ENCODE peak calls at places on chromosomes 12 and 14, in ten cellular contexts. One of them, this sample, is unnamed.

GRCh38 chr14:94056579-94057308 is 24.3 kb downstream of the DDX24 start:
- DNase-seq in Kasumi-1: no peak
- DNase-seq in stimulated activated CD4-positive, alpha-beta T cell treated with anti-CD3 and anti-CD28 coated beads, Interleukin-1b, Interleukin-23, amount 100 ng/mL, for 24 hours: no peak
- DNase-seq in NCI-H2171: no peak
- DNase-seq in stimulated activated CD8-positive, alpha-beta memory T cell treated with anti-CD3 and anti-CD28 coated beads, Interleukin-15, amount 100 ng/mL, for 1 hour: no peak
- DNase-seq in NCI-H1105: no peak
- DNase-seq in lung: peak; percentile 20
- DNase-seq in NCI-H82: no peak
- DNase-seq in endothelial cell: no peak
- DNase-seq in EL: no peak
- DNase-seq in this sample: no peak

GRCh38 chr12:2532647-2533435 is 261.9 kb upstream of the FKBP4 start:
- DNase-seq in Kasumi-1: no peak
- DNase-seq in stimulated activated CD4-positive, alpha-beta T cell treated with anti-CD3 and anti-CD28 coated beads, Interleukin-1b, Interleukin-23, amount 100 ng/mL, for 24 hours: no peak
- DNase-seq in NCI-H2171: no peak
- DNase-seq in stimulated activated CD8-positive, alpha-beta memory T cell treated with anti-CD3 and anti-CD28 coated beads, Interleukin-15, amount 100 ng/mL, for 1 hour: no peak
- DNase-seq in NCI-H1105: no peak
- DNase-seq in lung: no peak
- DNase-seq in NCI-H82: no peak
- DNase-seq in endothelial cell: no peak
- DNase-seq in EL: no peak
- DNase-seq in this sample: no peak

GRCh38 chr12:70180140-70180539 is 63.1 kb upstream of the CNOT2 start:
- DNase-seq in Kasumi-1: no peak
- DNase-seq in stimulated activated CD4-positive, alpha-beta T cell treated with anti-CD3 and anti-CD28 coated beads, Interleukin-1b, Interleukin-23, amount 100 ng/mL, for 24 hours: no peak
- DNase-seq in NCI-H2171: peak; percentile 4
- DNase-seq in stimulated activated CD8-positive, alpha-beta memory T cell treated with anti-CD3 and anti-CD28 coated beads, Interleukin-15, amount 100 ng/mL, for 1 hour: no peak
- DNase-seq in NCI-H1105: no peak
- DNase-seq in lung: no peak
- DNase-seq in NCI-H82: peak; percentile 39
- DNase-seq in endothelial cell: no peak
- DNase-seq in EL: no peak
- DNase-seq in this sample: no peak

GRCh38 chr12:69252033-69252432 is 12.7 kb downstream of the CPSF6 start:
- DNase-seq in Kasumi-1: no peak
- DNase-seq in stimulated activated CD4-positive, alpha-beta T cell treated with anti-CD3 and anti-CD28 coated beads, Interleukin-1b, Interleukin-23, amount 100 ng/mL, for 24 hours: no peak
- DNase-seq in NCI-H2171: no peak
- DNase-seq in stimulated activated CD8-positive, alpha-beta memory T cell treated with anti-CD3 and anti-CD28 coated beads, Interleukin-15, amount 100 ng/mL, for 1 hour: no peak
- DNase-seq in NCI-H1105: no peak
- DNase-seq in lung: no peak
- DNase-seq in NCI-H82: no peak
- DNase-seq in endothelial cell: no peak
- DNase-seq in EL: peak; percentile 52
- DNase-seq in this sample: no peak

GRCh38 chr14:68841030-68841809 is 48.4 kb upstream of the ZFP36L1 start:
- DNase-seq in Kasumi-1: no peak
- DNase-seq in stimulated activated CD4-positive, alpha-beta T cell treated with anti-CD3 and anti-CD28 coated beads, Interleukin-1b, Interleukin-23, amount 100 ng/mL, for 24 hours: no peak
- DNase-seq in NCI-H2171: no peak
- DNase-seq in stimulated activated CD8-positive, alpha-beta memory T cell treated with anti-CD3 and anti-CD28 coated beads, Interleukin-15, amount 100 ng/mL, for 1 hour: no peak
- DNase-seq in NCI-H1105: no peak
- DNase-seq in lung: peak; percentile 1
- DNase-seq in NCI-H82: no peak
- DNase-seq in endothelial cell: no peak
- DNase-seq in EL: no peak
- DNase-seq in this sample: no peak

GRCh38 chr12:5148880-5149279 is 105.2 kb downstream of the KCNA5 start:
- DNase-seq in Kasumi-1: no peak
- DNase-seq in stimulated activated CD4-positive, alpha-beta T cell treated with anti-CD3 and anti-CD28 coated beads, Interleukin-1b, Interleukin-23, amount 100 ng/mL, for 24 hours: no peak
- DNase-seq in NCI-H2171: no peak
- DNase-seq in stimulated activated CD8-positive, alpha-beta memory T cell treated with anti-CD3 and anti-CD28 coated beads, Interleukin-15, amount 100 ng/mL, for 1 hour: no peak
- DNase-seq in NCI-H1105: no peak
- DNase-seq in lung: no peak
- DNase-seq in NCI-H82: no peak
- DNase-seq in endothelial cell: no peak
- DNase-seq in EL: no peak
- DNase-seq in this sample: no peak

GRCh38 chr14:69464379-69464778 is 20.1 kb upstream of the PLEKHD1 start:
- DNase-seq in Kasumi-1: no peak
- DNase-seq in stimulated activated CD4-positive, alpha-beta T cell treated with anti-CD3 and anti-CD28 coated beads, Interleukin-1b, Interleukin-23, amount 100 ng/mL, for 24 hours: no peak
- DNase-seq in NCI-H2171: no peak
- DNase-seq in stimulated activated CD8-positive, alpha-beta memory T cell treated with anti-CD3 and anti-CD28 coated beads, Interleukin-15, amount 100 ng/mL, for 1 hour: no peak
- DNase-seq in NCI-H1105: no peak
- DNase-seq in lung: no peak
- DNase-seq in NCI-H82: no peak
- DNase-seq in endothelial cell: no peak
- DNase-seq in EL: no peak
- DNase-seq in this sample: no peak

GRCh38 chr12:53452159-53453077 is 516 bp downstream of the PCBP2 start:
- DNase-seq in Kasumi-1: peak; percentile 61
- DNase-seq in stimulated activated CD4-positive, alpha-beta T cell treated with anti-CD3 and anti-CD28 coated beads, Interleukin-1b, Interleukin-23, amount 100 ng/mL, for 24 hours: peak; percentile 65
- DNase-seq in NCI-H2171: peak; percentile 63
- DNase-seq in stimulated activated CD8-positive, alpha-beta memory T cell treated with anti-CD3 and anti-CD28 coated beads, Interleukin-15, amount 100 ng/mL, for 1 hour: peak; percentile 57
- DNase-seq in NCI-H1105: peak; percentile 38
- DNase-seq in lung: peak; percentile 88
- DNase-seq in NCI-H82: peak; percentile 89
- DNase-seq in endothelial cell: peak; percentile 78
- DNase-seq in EL: peak; percentile 81
- DNase-seq in this sample: peak; percentile 93

GRCh38 chr14:98769326-98769725 is 502.7 kb downstream of the BCL11B start:
- DNase-seq in Kasumi-1: no peak
- DNase-seq in stimulated activated CD4-positive, alpha-beta T cell treated with anti-CD3 and anti-CD28 coated beads, Interleukin-1b, Interleukin-23, amount 100 ng/mL, for 24 hours: no peak
- DNase-seq in NCI-H2171: no peak
- DNase-seq in stimulated activated CD8-positive, alpha-beta memory T cell treated with anti-CD3 and anti-CD28 coated beads, Interleukin-15, amount 100 ng/mL, for 1 hour: no peak
- DNase-seq in NCI-H1105: no peak
- DNase-seq in lung: no peak
- DNase-seq in NCI-H82: no peak
- DNase-seq in endothelial cell: no peak
- DNase-seq in EL: no peak
- DNase-seq in this sample: no peak

GRCh38 chr14:52856139-52856538 is 64.7 kb upstream of the GNPNAT1 start:
- DNase-seq in Kasumi-1: no peak
- DNase-seq in stimulated activated CD4-positive, alpha-beta T cell treated with anti-CD3 and anti-CD28 coated beads, Interleukin-1b, Interleukin-23, amount 100 ng/mL, for 24 hours: no peak
- DNase-seq in NCI-H2171: no peak
- DNase-seq in stimulated activated CD8-positive, alpha-beta memory T cell treated with anti-CD3 and anti-CD28 coated beads, Interleukin-15, amount 100 ng/mL, for 1 hour: no peak
- DNase-seq in NCI-H1105: no peak
- DNase-seq in lung: no peak
- DNase-seq in NCI-H82: no peak
- DNase-seq in endothelial cell: no peak
- DNase-seq in EL: peak; percentile 51
- DNase-seq in this sample: no peak

GRCh38 chr12:125013816-125014442 is 20.5 kb downstream of the BRI3BP start:
- DNase-seq in Kasumi-1: no peak
- DNase-seq in stimulated activated CD4-positive, alpha-beta T cell treated with anti-CD3 and anti-CD28 coated beads, Interleukin-1b, Interleukin-23, amount 100 ng/mL, for 24 hours: no peak
- DNase-seq in NCI-H2171: no peak
- DNase-seq in stimulated activated CD8-positive, alpha-beta memory T cell treated with anti-CD3 and anti-CD28 coated beads, Interleukin-15, amount 100 ng/mL, for 1 hour: no peak
- DNase-seq in NCI-H1105: no peak
- DNase-seq in lung: no peak
- DNase-seq in NCI-H82: no peak
- DNase-seq in endothelial cell: no peak
- DNase-seq in EL: no peak
- DNase-seq in this sample: no peak

GRCh38 chr12:80268924-80269749 is 169.8 kb downstream of the OTOGL start:
- DNase-seq in Kasumi-1: no peak
- DNase-seq in stimulated activated CD4-positive, alpha-beta T cell treated with anti-CD3 and anti-CD28 coated beads, Interleukin-1b, Interleukin-23, amount 100 ng/mL, for 24 hours: no peak
- DNase-seq in NCI-H2171: no peak
- DNase-seq in stimulated activated CD8-positive, alpha-beta memory T cell treated with anti-CD3 and anti-CD28 coated beads, Interleukin-15, amount 100 ng/mL, for 1 hour: no peak
- DNase-seq in NCI-H1105: no peak
- DNase-seq in lung: no peak
- DNase-seq in NCI-H82: no peak
- DNase-seq in endothelial cell: no peak
- DNase-seq in EL: peak; percentile 90
- DNase-seq in this sample: no peak

GRCh38 chr12:16590645-16591044 is 15.3 kb downstream of the LMO3 start:
- DNase-seq in Kasumi-1: no peak
- DNase-seq in stimulated activated CD4-positive, alpha-beta T cell treated with anti-CD3 and anti-CD28 coated beads, Interleukin-1b, Interleukin-23, amount 100 ng/mL, for 24 hours: no peak
- DNase-seq in NCI-H2171: no peak
- DNase-seq in stimulated activated CD8-positive, alpha-beta memory T cell treated with anti-CD3 and anti-CD28 coated beads, Interleukin-15, amount 100 ng/mL, for 1 hour: no peak
- DNase-seq in NCI-H1105: no peak
- DNase-seq in lung: no peak
- DNase-seq in NCI-H82: no peak
- DNase-seq in endothelial cell: no peak
- DNase-seq in EL: no peak
- DNase-seq in this sample: no peak

GRCh38 chr12:110679201-110679600 is 9.7 kb downstream of the HVCN1 start:
- DNase-seq in Kasumi-1: no peak
- DNase-seq in stimulated activated CD4-positive, alpha-beta T cell treated with anti-CD3 and anti-CD28 coated beads, Interleukin-1b, Interleukin-23, amount 100 ng/mL, for 24 hours: no peak
- DNase-seq in NCI-H2171: no peak
- DNase-seq in stimulated activated CD8-positive, alpha-beta memory T cell treated with anti-CD3 and anti-CD28 coated beads, Interleukin-15, amount 100 ng/mL, for 1 hour: no peak
- DNase-seq in NCI-H1105: no peak
- DNase-seq in lung: no peak
- DNase-seq in NCI-H82: no peak
- DNase-seq in endothelial cell: no peak
- DNase-seq in EL: no peak
- DNase-seq in this sample: no peak

GRCh38 chr12:319116-319515 is 56.5 kb upstream of the SLC6A13 start:
- DNase-seq in Kasumi-1: no peak
- DNase-seq in stimulated activated CD4-positive, alpha-beta T cell treated with anti-CD3 and anti-CD28 coated beads, Interleukin-1b, Interleukin-23, amount 100 ng/mL, for 24 hours: no peak
- DNase-seq in NCI-H2171: no peak
- DNase-seq in stimulated activated CD8-positive, alpha-beta memory T cell treated with anti-CD3 and anti-CD28 coated beads, Interleukin-15, amount 100 ng/mL, for 1 hour: no peak
- DNase-seq in NCI-H1105: no peak
- DNase-seq in lung: no peak
- DNase-seq in NCI-H82: no peak
- DNase-seq in endothelial cell: no peak
- DNase-seq in EL: no peak
- DNase-seq in this sample: no peak

GRCh38 chr14:41960316-41960715 is 353.6 kb downstream of the LRFN5 start:
- DNase-seq in Kasumi-1: no peak
- DNase-seq in stimulated activated CD4-positive, alpha-beta T cell treated with anti-CD3 and anti-CD28 coated beads, Interleukin-1b, Interleukin-23, amount 100 ng/mL, for 24 hours: no peak
- DNase-seq in NCI-H2171: no peak
- DNase-seq in stimulated activated CD8-positive, alpha-beta memory T cell treated with anti-CD3 and anti-CD28 coated beads, Interleukin-15, amount 100 ng/mL, for 1 hour: no peak
- DNase-seq in NCI-H1105: no peak
- DNase-seq in lung: no peak
- DNase-seq in NCI-H82: no peak
- DNase-seq in endothelial cell: no peak
- DNase-seq in EL: no peak
- DNase-seq in this sample: no peak

GRCh38 chr14:95255013-95255412 is 64.7 kb downstream of the CLMN start:
- DNase-seq in Kasumi-1: no peak
- DNase-seq in stimulated activated CD4-positive, alpha-beta T cell treated with anti-CD3 and anti-CD28 coated beads, Interleukin-1b, Interleukin-23, amount 100 ng/mL, for 24 hours: no peak
- DNase-seq in NCI-H2171: no peak
- DNase-seq in stimulated activated CD8-positive, alpha-beta memory T cell treated with anti-CD3 and anti-CD28 coated beads, Interleukin-15, amount 100 ng/mL, for 1 hour: no peak
- DNase-seq in NCI-H1105: no peak
- DNase-seq in lung: no peak
- DNase-seq in NCI-H82: no peak
- DNase-seq in endothelial cell: no peak
- DNase-seq in EL: no peak
- DNase-seq in this sample: peak; percentile 46

GRCh38 chr12:53754633-53755261 is 3.0 kb upstream of the CISTR start:
- DNase-seq in Kasumi-1: peak; percentile 20
- DNase-seq in stimulated activated CD4-positive, alpha-beta T cell treated with anti-CD3 and anti-CD28 coated beads, Interleukin-1b, Interleukin-23, amount 100 ng/mL, for 24 hours: no peak
- DNase-seq in NCI-H2171: peak; percentile 58
- DNase-seq in stimulated activated CD8-positive, alpha-beta memory T cell treated with anti-CD3 and anti-CD28 coated beads, Interleukin-15, amount 100 ng/mL, for 1 hour: no peak
- DNase-seq in NCI-H1105: no peak
- DNase-seq in lung: peak; percentile 52
- DNase-seq in NCI-H82: no peak
- DNase-seq in endothelial cell: no peak
- DNase-seq in EL: no peak
- DNase-seq in this sample: no peak

GRCh38 chr12:28497889-28498411 is 307.7 kb downstream of the CCDC91 start:
- DNase-seq in Kasumi-1: no peak
- DNase-seq in stimulated activated CD4-positive, alpha-beta T cell treated with anti-CD3 and anti-CD28 coated beads, Interleukin-1b, Interleukin-23, amount 100 ng/mL, for 24 hours: no peak
- DNase-seq in NCI-H2171: no peak
- DNase-seq in stimulated activated CD8-positive, alpha-beta memory T cell treated with anti-CD3 and anti-CD28 coated beads, Interleukin-15, amount 100 ng/mL, for 1 hour: no peak
- DNase-seq in NCI-H1105: no peak
- DNase-seq in lung: no peak
- DNase-seq in NCI-H82: no peak
- DNase-seq in endothelial cell: no peak
- DNase-seq in EL: peak; percentile 28
- DNase-seq in this sample: no peak

GRCh38 chr14:99537399-99537798 is 56.2 kb downstream of the CCNK start:
- DNase-seq in Kasumi-1: no peak
- DNase-seq in stimulated activated CD4-positive, alpha-beta T cell treated with anti-CD3 and anti-CD28 coated beads, Interleukin-1b, Interleukin-23, amount 100 ng/mL, for 24 hours: no peak
- DNase-seq in NCI-H2171: no peak
- DNase-seq in stimulated activated CD8-positive, alpha-beta memory T cell treated with anti-CD3 and anti-CD28 coated beads, Interleukin-15, amount 100 ng/mL, for 1 hour: no peak
- DNase-seq in NCI-H1105: no peak
- DNase-seq in lung: no peak
- DNase-seq in NCI-H82: no peak
- DNase-seq in endothelial cell: no peak
- DNase-seq in EL: peak; percentile 92
- DNase-seq in this sample: no peak

GRCh38 chr14:33568935-33569579 is 381.8 kb downstream of the EGLN3 start:
- DNase-seq in Kasumi-1: no peak
- DNase-seq in stimulated activated CD4-positive, alpha-beta T cell treated with anti-CD3 and anti-CD28 coated beads, Interleukin-1b, Interleukin-23, amount 100 ng/mL, for 24 hours: no peak
- DNase-seq in NCI-H2171: no peak
- DNase-seq in stimulated activated CD8-positive, alpha-beta memory T cell treated with anti-CD3 and anti-CD28 coated beads, Interleukin-15, amount 100 ng/mL, for 1 hour: no peak
- DNase-seq in NCI-H1105: no peak
- DNase-seq in lung: no peak
- DNase-seq in NCI-H82: no peak
- DNase-seq in endothelial cell: no peak
- DNase-seq in EL: peak; percentile 37
- DNase-seq in this sample: no peak

GRCh38 chr14:72123755-72124154 is 191.5 kb downstream of the RGS6 start:
- DNase-seq in Kasumi-1: no peak
- DNase-seq in stimulated activated CD4-positive, alpha-beta T cell treated with anti-CD3 and anti-CD28 coated beads, Interleukin-1b, Interleukin-23, amount 100 ng/mL, for 24 hours: no peak
- DNase-seq in NCI-H2171: no peak
- DNase-seq in stimulated activated CD8-positive, alpha-beta memory T cell treated with anti-CD3 and anti-CD28 coated beads, Interleukin-15, amount 100 ng/mL, for 1 hour: no peak
- DNase-seq in NCI-H1105: no peak
- DNase-seq in lung: no peak
- DNase-seq in NCI-H82: no peak
- DNase-seq in endothelial cell: no peak
- DNase-seq in EL: no peak
- DNase-seq in this sample: no peak

GRCh38 chr12:20487519-20487918 is 119.2 kb downstream of the PDE3A start:
- DNase-seq in Kasumi-1: no peak
- DNase-seq in stimulated activated CD4-positive, alpha-beta T cell treated with anti-CD3 and anti-CD28 coated beads, Interleukin-1b, Interleukin-23, amount 100 ng/mL, for 24 hours: no peak
- DNase-seq in NCI-H2171: no peak
- DNase-seq in stimulated activated CD8-positive, alpha-beta memory T cell treated with anti-CD3 and anti-CD28 coated beads, Interleukin-15, amount 100 ng/mL, for 1 hour: no peak
- DNase-seq in NCI-H1105: no peak
- DNase-seq in lung: no peak
- DNase-seq in NCI-H82: no peak
- DNase-seq in endothelial cell: no peak
- DNase-seq in EL: no peak
- DNase-seq in this sample: no peak

GRCh38 chr12:79690156-79690605 is 583 bp downstream of the PAWR start:
- DNase-seq in Kasumi-1: no peak
- DNase-seq in stimulated activated CD4-positive, alpha-beta T cell treated with anti-CD3 and anti-CD28 coated beads, Interleukin-1b, Interleukin-23, amount 100 ng/mL, for 24 hours: no peak
- DNase-seq in NCI-H2171: peak; percentile 45
- DNase-seq in stimulated activated CD8-positive, alpha-beta memory T cell treated with anti-CD3 and anti-CD28 coated beads, Interleukin-15, amount 100 ng/mL, for 1 hour: no peak
- DNase-seq in NCI-H1105: no peak
- DNase-seq in lung: no peak
- DNase-seq in NCI-H82: peak; percentile 75
- DNase-seq in endothelial cell: peak; percentile 50
- DNase-seq in EL: peak; percentile 55
- DNase-seq in this sample: peak; percentile 48

GRCh38 chr12:47360771-47361388 is 281.1 kb upstream of the AMIGO2 start:
- DNase-seq in Kasumi-1: peak; percentile 84
- DNase-seq in stimulated activated CD4-positive, alpha-beta T cell treated with anti-CD3 and anti-CD28 coated beads, Interleukin-1b, Interleukin-23, amount 100 ng/mL, for 24 hours: no peak
- DNase-seq in NCI-H2171: no peak
- DNase-seq in stimulated activated CD8-positive, alpha-beta memory T cell treated with anti-CD3 and anti-CD28 coated beads, Interleukin-15, amount 100 ng/mL, for 1 hour: no peak
- DNase-seq in NCI-H1105: no peak
- DNase-seq in lung: no peak
- DNase-seq in NCI-H82: no peak
- DNase-seq in endothelial cell: peak; percentile 36
- DNase-seq in EL: peak; percentile 19
- DNase-seq in this sample: no peak

GRCh38 chr12:26246483-26247164 is 51.3 kb downstream of the SSPN start:
- DNase-seq in Kasumi-1: no peak
- DNase-seq in stimulated activated CD4-positive, alpha-beta T cell treated with anti-CD3 and anti-CD28 coated beads, Interleukin-1b, Interleukin-23, amount 100 ng/mL, for 24 hours: no peak
- DNase-seq in NCI-H2171: no peak
- DNase-seq in stimulated activated CD8-positive, alpha-beta memory T cell treated with anti-CD3 and anti-CD28 coated beads, Interleukin-15, amount 100 ng/mL, for 1 hour: no peak
- DNase-seq in NCI-H1105: no peak
- DNase-seq in lung: no peak
- DNase-seq in NCI-H82: no peak
- DNase-seq in endothelial cell: no peak
- DNase-seq in EL: no peak
- DNase-seq in this sample: no peak

GRCh38 chr12:102462803-102463499 is 17.4 kb downstream of the IGF1 start:
- DNase-seq in Kasumi-1: no peak
- DNase-seq in stimulated activated CD4-positive, alpha-beta T cell treated with anti-CD3 and anti-CD28 coated beads, Interleukin-1b, Interleukin-23, amount 100 ng/mL, for 24 hours: no peak
- DNase-seq in NCI-H2171: no peak
- DNase-seq in stimulated activated CD8-positive, alpha-beta memory T cell treated with anti-CD3 and anti-CD28 coated beads, Interleukin-15, amount 100 ng/mL, for 1 hour: no peak
- DNase-seq in NCI-H1105: no peak
- DNase-seq in lung: no peak
- DNase-seq in NCI-H82: no peak
- DNase-seq in endothelial cell: no peak
- DNase-seq in EL: peak; percentile 22
- DNase-seq in this sample: no peak